ENCODE peak calls at places on chromosome 17, in four cellular contexts. T is fibroblast of lung, L is GM23248, O is SK-N-MC. V is an unnamed sample.

GRCh38 chr17:32693135-32693897 is 183.6 kb downstream of the MYO1D start:
- DNase-seq in L (no peak), O (no peak), T (no peak), V (no peak)

GRCh38 chr17:47728214-47728877 is 4.7 kb upstream of the TBX21 start:
- DNase-seq in L (no peak), T (no peak), O (no peak), V (no peak)

GRCh38 chr17:73302189-73302588 is 9.6 kb downstream of the CDC42EP4 start:
- DNase-seq in L (peak), T (no peak), O (no peak), V (no peak)

GRCh38 chr17:58305626-58306025 is 23.0 kb downstream of the TSPOAP1 start:
- DNase-seq in L (no peak), T (no peak), O (no peak), V (no peak)

GRCh38 chr17:43820759-43821158 is 12.2 kb downstream of the MPP3 start:
- DNase-seq in O (no peak), L (no peak), T (no peak), V (no peak)

GRCh38 chr17:69093995-69094394 is 33.3 kb upstream of the ABCA9 start:
- DNase-seq in T (no peak), O (no peak), L (no peak), V (no peak)

GRCh38 chr17:60106377-60107059 is 27.8 kb upstream of the HEATR6 start:
- DNase-seq in L (peak), T (peak), O (no peak), V (no peak)

GRCh38 chr17:55883112-55883511 is 132.3 kb downstream of the PCTP start:
- DNase-seq in L (no peak), O (no peak), T (no peak), V (no peak)

GRCh38 chr17:45019177-45019711 is 32.2 kb downstream of the DCAKD start:
- DNase-seq in L (peak), T (peak), O (no peak), V (no peak)

GRCh38 chr17:32852811-32853210 is 24.1 kb downstream of the MYO1D start:
- DNase-seq in T (no peak), L (peak), O (no peak), V (no peak)

GRCh38 chr17:7495906-7496434 is 11.8 kb downstream of the POLR2A start:
- DNase-seq in O (no peak), T (no peak), L (no peak), V (no peak)

GRCh38 chr17:45722161-45722560 is 62.0 kb upstream of the CRHR1 start:
- DNase-seq in O (no peak), L (peak), T (no peak), V (no peak)

GRCh38 chr17:82960419-82961271 is 118.8 kb upstream of the METRNL start:
- DNase-seq in L (no peak), T (no peak), O (no peak), V (no peak)

GRCh38 chr17:31374083-31374447 is 17.4 kb upstream of the RAB11FIP4 start:
- DNase-seq in T (no peak), O (no peak), L (no peak), V (no peak)

GRCh38 chr17:72338847-72339790 is 218.3 kb downstream of the SOX9 start:
- DNase-seq in O (no peak), T (peak), L (peak), V (no peak)

GRCh38 chr17:48586355-48586924 is 3.6 kb downstream of the HOXB3 start:
- DNase-seq in O (no peak), T (peak), L (no peak), V (no peak)

GRCh38 chr17:44867841-44868240 is 20.2 kb downstream of the HIGD1B start:
- DNase-seq in L (no peak), O (no peak), T (no peak), V (no peak)

GRCh38 chr17:58312021-58312630 is 16.5 kb downstream of the TSPOAP1 start:
- DNase-seq in T (no peak), L (no peak), O (no peak), V (no peak)

GRCh38 chr17:9512323-9513168 is 63.1 kb downstream of the STX8 start:
- DNase-seq in O (no peak), L (peak), T (peak), V (peak)

GRCh38 chr17:2111691-2112090 is 56.8 kb downstream of the HIC1 start:
- DNase-seq in L (peak), O (peak), T (peak), V (no peak)

GRCh38 chr17:58325289-58325726 is 3.3 kb downstream of the TSPOAP1 start:
- DNase-seq in O (no peak), T (no peak), L (no peak), V (no peak)

GRCh38 chr17:2975469-2975958 is 87.9 kb downstream of the OR1D5 start:
- DNase-seq in L (no peak), O (no peak), T (no peak), V (no peak)

GRCh38 chr17:57084802-57085447 is at the start of gene AKAP1:
- DNase-seq in O (peak), T (peak), L (peak), V (peak)

GRCh38 chr17:28426081-28426519 is 20.1 kb upstream of the SLC46A1 start:
- DNase-seq in O (no peak), T (no peak), L (peak), V (no peak)

GRCh38 chr17:51029568-51030463 is 90.9 kb downstream of the SPAG9 start:
- DNase-seq in L (peak), O (no peak), T (peak), V (no peak)

GRCh38 chr17:67682196-67682595 is 35.5 kb upstream of the NOL11 start:
- DNase-seq in T (no peak), L (no peak), O (no peak), V (no peak)

GRCh38 chr17:1087381-1088241 is 90.7 kb downstream of the TIMM22 start:
- DNase-seq in O (no peak), T (no peak), L (peak), V (no peak)

GRCh38 chr17:13462673-13463124 is 139.0 kb downstream of the HS3ST3A1 start:
- DNase-seq in O (no peak), T (no peak), L (no peak), V (no peak)

GRCh38 chr17:39740357-39741111 is 2.8 kb downstream of the GRB7 start:
- DNase-seq in T (peak), L (peak), O (no peak), V (peak)

GRCh38 chr17:21318439-21318838 is 33.9 kb downstream of the MAP2K3 start:
- DNase-seq in L (no peak), O (no peak), T (no peak), V (no peak)
- TF ChIP-seq EZH2 in L (no peak), O (no peak), T (no peak), V (no peak)

GRCh38 chr17:79940381-79941087 is 95.1 kb downstream of the TBC1D16 start:
- DNase-seq in T (no peak), L (no peak), O (no peak), V (no peak)

GRCh38 chr17:79937981-79938695 is 97.5 kb downstream of the TBC1D16 start:
- DNase-seq in T (no peak), L (peak), O (no peak), V (no peak)

GRCh38 chr17:79939755-79940154 is 95.9 kb downstream of the TBC1D16 start:
- DNase-seq in L (no peak), O (no peak), T (no peak), V (no peak)

GRCh38 chr17:79937435-79937870 is 98.2 kb upstream of the CBX4 start:
- DNase-seq in O (no peak), L (no peak), T (no peak), V (no peak)

GRCh38 chr17:79938696-79939435 is 96.8 kb downstream of the TBC1D16 start:
- DNase-seq in L (no peak), T (no peak), O (no peak), V (no peak)
- H3K4me3 ChIP-seq in L (no peak), T (no peak), O (no peak), V (no peak)

GRCh38 chr17:16251556-16251955 is 34.5 kb downstream of the PIGL start:
- DNase-seq in T (no peak), O (no peak), L (no peak), V (no peak)
- TF ChIP-seq EZH2 in T (no peak), O (no peak), L (no peak), V (no peak)

GRCh38 chr17:61275395-61275794 is 124.2 kb upstream of the TBX2 start:
- DNase-seq in T (no peak), L (no peak), O (no peak), V (no peak)
- H3K4me3 ChIP-seq in T (no peak), L (no peak), O (no peak), V (no peak)

GRCh38 chr17:49966767-49967166 is 2.2 kb upstream of the DLX4 start:
- DNase-seq in L (no peak), O (no peak), T (no peak), V (no peak)

GRCh38 chr17:49967621-49968379 is 1.2 kb upstream of the DLX4 start:
- DNase-seq in T (no peak), O (no peak), L (no peak), V (no peak)

GRCh38 chr17:49968380-49969133 is 433 bp upstream of the DLX4 start:
- DNase-seq in O (no peak), L (peak), T (peak), V (no peak)

GRCh38 chr17:49965522-49965905 is 3.5 kb upstream of the DLX4 start:
- DNase-seq in O (no peak), L (no peak), T (no peak), V (no peak)

GRCh38 chr17:49967205-49967604 is 1.8 kb upstream of the DLX4 start:
- DNase-seq in T (no peak), L (no peak), O (no peak), V (no peak)
- TF ChIP-seq EZH2 in T (peak), L (no peak), O (no peak), V (no peak)

GRCh38 chr17:76537578-76538280 is at the start of gene CYGB:
- DNase-seq in T (peak), O (no peak), L (peak), V (no peak)
- H3K4me3 ChIP-seq in T (peak), O (no peak), L (peak), V (peak)

V was measured in keratinocyte.